ENCODE peak calls at places on chromosome 7, in seven cellular contexts. One of them, this sample, is unnamed.

GRCh38 chr7:13028731-13029099 is 341.3 kb downstream of the ARL4A start:
- DNase-seq in GM23248: no peak
- DNase-seq in GM23338: no peak
- DNase-seq in OCI-LY7: no peak
- DNase-seq in SK-N-SH: no peak
- DNase-seq in HCT116: no peak
- DNase-seq in neural progenitor cell: no peak
- DNase-seq in this sample: no peak

GRCh38 chr7:41955475-41956243 is 252.8 kb upstream of the INHBA start:
- DNase-seq in GM23248: peak
- DNase-seq in GM23338: peak
- DNase-seq in OCI-LY7: no peak
- DNase-seq in SK-N-SH: no peak
- DNase-seq in HCT116: no peak
- DNase-seq in neural progenitor cell: peak
- DNase-seq in this sample: peak

GRCh38 chr7:87702326-87702725 is 74.1 kb downstream of the RUNDC3B start:
- DNase-seq in GM23248: peak
- DNase-seq in GM23338: no peak
- DNase-seq in OCI-LY7: no peak
- DNase-seq in SK-N-SH: no peak
- DNase-seq in HCT116: no peak
- DNase-seq in neural progenitor cell: no peak
- DNase-seq in this sample: peak

GRCh38 chr7:95811846-95812445 is 39.6 kb downstream of the DYNC1I1 start:
- DNase-seq in GM23248: peak
- DNase-seq in GM23338: no peak
- DNase-seq in OCI-LY7: no peak
- DNase-seq in SK-N-SH: peak
- DNase-seq in HCT116: no peak
- DNase-seq in neural progenitor cell: no peak
- DNase-seq in this sample: no peak

GRCh38 chr7:14177876-14178275 is 188.4 kb upstream of the ETV1 start:
- DNase-seq in GM23248: no peak
- DNase-seq in GM23338: no peak
- DNase-seq in OCI-LY7: no peak
- DNase-seq in SK-N-SH: no peak
- DNase-seq in HCT116: no peak
- DNase-seq in neural progenitor cell: no peak
- DNase-seq in this sample: no peak

GRCh38 chr7:127251458-127252379 is 1.0 kb downstream of the GRM8 start:
- DNase-seq in GM23248: peak
- DNase-seq in GM23338: peak
- DNase-seq in OCI-LY7: no peak
- DNase-seq in SK-N-SH: peak
- DNase-seq in HCT116: no peak
- DNase-seq in neural progenitor cell: peak
- DNase-seq in this sample: no peak

GRCh38 chr7:126803060-126803665 is 449.6 kb downstream of the GRM8 start:
- DNase-seq in GM23248: peak
- DNase-seq in GM23338: peak
- DNase-seq in OCI-LY7: peak
- DNase-seq in SK-N-SH: peak
- DNase-seq in HCT116: peak
- DNase-seq in neural progenitor cell: peak
- DNase-seq in this sample: peak

GRCh38 chr7:36010656-36011587 is 142.1 kb upstream of the EEPD1 start:
- DNase-seq in GM23248: no peak
- DNase-seq in GM23338: no peak
- DNase-seq in OCI-LY7: no peak
- DNase-seq in SK-N-SH: no peak
- DNase-seq in HCT116: no peak
- DNase-seq in neural progenitor cell: no peak
- DNase-seq in this sample: no peak

GRCh38 chr7:63925626-63926460 is 72.8 kb upstream of the ZNF722 start:
- DNase-seq in GM23248: peak
- DNase-seq in GM23338: no peak
- DNase-seq in OCI-LY7: no peak
- DNase-seq in SK-N-SH: peak
- DNase-seq in HCT116: no peak
- DNase-seq in neural progenitor cell: no peak
- DNase-seq in this sample: peak

GRCh38 chr7:16492513-16493062 is 27.1 kb upstream of the SOSTDC1 start:
- DNase-seq in GM23248: no peak
- DNase-seq in GM23338: no peak
- DNase-seq in OCI-LY7: no peak
- DNase-seq in SK-N-SH: no peak
- DNase-seq in HCT116: no peak
- DNase-seq in neural progenitor cell: no peak
- DNase-seq in this sample: peak

GRCh38 chr7:26777383-26777782 is 87.0 kb downstream of the SKAP2 start:
- DNase-seq in GM23248: no peak
- DNase-seq in GM23338: peak
- DNase-seq in OCI-LY7: no peak
- DNase-seq in SK-N-SH: peak
- DNase-seq in HCT116: no peak
- DNase-seq in neural progenitor cell: no peak
- DNase-seq in this sample: no peak

GRCh38 chr7:24192053-24192452 is 91.9 kb upstream of the NPY start:
- DNase-seq in GM23248: no peak
- DNase-seq in GM23338: no peak
- DNase-seq in OCI-LY7: no peak
- DNase-seq in SK-N-SH: no peak
- DNase-seq in HCT116: no peak
- DNase-seq in neural progenitor cell: no peak
- DNase-seq in this sample: peak

GRCh38 chr7:47970750-47971149 is 8.7 kb downstream of the HUS1 start:
- DNase-seq in GM23248: no peak
- DNase-seq in GM23338: no peak
- DNase-seq in OCI-LY7: no peak
- DNase-seq in SK-N-SH: no peak
- DNase-seq in HCT116: no peak
- DNase-seq in neural progenitor cell: no peak
- DNase-seq in this sample: no peak

GRCh38 chr7:1938788-1939433 is 268.8 kb downstream of the ELFN1 start:
- DNase-seq in GM23248: no peak
- DNase-seq in GM23338: no peak
- DNase-seq in OCI-LY7: no peak
- DNase-seq in SK-N-SH: no peak
- DNase-seq in HCT116: no peak
- DNase-seq in neural progenitor cell: no peak
- DNase-seq in this sample: no peak

GRCh38 chr7:81159402-81159801 is 240.6 kb upstream of the SEMA3C start:
- DNase-seq in GM23248: peak
- DNase-seq in GM23338: no peak
- DNase-seq in OCI-LY7: no peak
- DNase-seq in SK-N-SH: peak
- DNase-seq in HCT116: peak
- DNase-seq in neural progenitor cell: no peak
- DNase-seq in this sample: peak

GRCh38 chr7:149196705-149197171 is 1.4 kb downstream of the ZNF282 start:
- DNase-seq in GM23248: peak
- DNase-seq in GM23338: peak
- DNase-seq in OCI-LY7: peak
- DNase-seq in SK-N-SH: peak
- DNase-seq in HCT116: no peak
- DNase-seq in neural progenitor cell: no peak
- DNase-seq in this sample: peak

GRCh38 chr7:74338366-74339108 is 49.3 kb downstream of the CLIP2 start:
- DNase-seq in GM23248: no peak
- DNase-seq in GM23338: no peak
- DNase-seq in OCI-LY7: no peak
- DNase-seq in SK-N-SH: no peak
- DNase-seq in HCT116: no peak
- DNase-seq in neural progenitor cell: no peak
- DNase-seq in this sample: no peak

DNA sequence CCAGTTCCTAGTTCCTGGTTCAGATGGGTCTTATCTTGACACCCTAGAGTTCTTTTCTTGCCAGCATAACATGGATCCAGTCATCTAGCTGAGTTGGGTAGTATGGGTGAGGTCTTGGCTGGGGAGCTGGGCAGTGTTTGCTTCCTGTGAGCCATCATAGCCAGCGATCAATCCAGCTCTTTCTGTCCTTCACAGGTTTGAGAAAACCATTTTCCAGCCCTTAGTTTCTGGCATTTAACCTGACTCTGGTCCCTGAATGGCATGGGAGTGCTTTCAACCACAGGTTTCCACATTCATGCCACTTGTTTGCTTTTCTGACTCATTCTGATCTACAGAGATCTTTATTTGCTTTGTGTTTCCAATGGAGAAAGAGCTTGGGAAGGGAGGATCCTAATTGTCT is 8.6 kb downstream of the SLC13A1 start:
- DNase-seq in GM23248: no peak
- DNase-seq in GM23338: no peak
- DNase-seq in OCI-LY7: no peak
- DNase-seq in SK-N-SH: no peak
- DNase-seq in HCT116: no peak
- DNase-seq in neural progenitor cell: no peak
- DNase-seq in this sample: peak
- H3K4me2 ChIP-seq in GM23248: no peak
- H3K4me2 ChIP-seq in GM23338: no peak
- H3K4me2 ChIP-seq in OCI-LY7: no peak
- H3K4me2 ChIP-seq in SK-N-SH: no peak
- H3K4me2 ChIP-seq in HCT116: no peak
- H3K4me2 ChIP-seq in neural progenitor cell: no peak
- H3K4me2 ChIP-seq in this sample: no peak

GRCh38 chr7:33645096-33645495 is 260.2 kb upstream of the BMPER start:
- DNase-seq in GM23248: peak
- DNase-seq in GM23338: no peak
- DNase-seq in OCI-LY7: no peak
- DNase-seq in SK-N-SH: no peak
- DNase-seq in HCT116: no peak
- DNase-seq in neural progenitor cell: no peak
- DNase-seq in this sample: no peak
- TF ChIP-seq EZH2phosphoT487 in GM23248: no peak
- TF ChIP-seq EZH2phosphoT487 in GM23338: no peak
- TF ChIP-seq EZH2phosphoT487 in OCI-LY7: no peak
- TF ChIP-seq EZH2phosphoT487 in SK-N-SH: no peak
- TF ChIP-seq EZH2phosphoT487 in HCT116: no peak
- TF ChIP-seq EZH2phosphoT487 in neural progenitor cell: no peak
- TF ChIP-seq EZH2phosphoT487 in this sample: no peak

GRCh38 chr7:148932-149855 is 43.2 kb upstream of the FAM20C start:
- DNase-seq in GM23248: peak
- DNase-seq in GM23338: peak
- DNase-seq in OCI-LY7: peak
- DNase-seq in SK-N-SH: peak
- DNase-seq in HCT116: peak
- DNase-seq in neural progenitor cell: peak
- DNase-seq in this sample: peak

GRCh38 chr7:152647-153046 is 39.7 kb upstream of the FAM20C start:
- DNase-seq in GM23248: no peak
- DNase-seq in GM23338: no peak
- DNase-seq in OCI-LY7: no peak
- DNase-seq in SK-N-SH: no peak
- DNase-seq in HCT116: no peak
- DNase-seq in neural progenitor cell: no peak
- DNase-seq in this sample: no peak

GRCh38 chr7:148543-148931 is 43.8 kb upstream of the FAM20C start:
- DNase-seq in GM23248: no peak
- DNase-seq in GM23338: no peak
- DNase-seq in OCI-LY7: peak
- DNase-seq in SK-N-SH: no peak
- DNase-seq in HCT116: no peak
- DNase-seq in neural progenitor cell: no peak
- DNase-seq in this sample: no peak

GRCh38 chr7:149856-150636 is 42.3 kb upstream of the FAM20C start:
- DNase-seq in GM23248: peak
- DNase-seq in GM23338: peak
- DNase-seq in OCI-LY7: no peak
- DNase-seq in SK-N-SH: peak
- DNase-seq in HCT116: no peak
- DNase-seq in neural progenitor cell: no peak
- DNase-seq in this sample: no peak

DNA sequence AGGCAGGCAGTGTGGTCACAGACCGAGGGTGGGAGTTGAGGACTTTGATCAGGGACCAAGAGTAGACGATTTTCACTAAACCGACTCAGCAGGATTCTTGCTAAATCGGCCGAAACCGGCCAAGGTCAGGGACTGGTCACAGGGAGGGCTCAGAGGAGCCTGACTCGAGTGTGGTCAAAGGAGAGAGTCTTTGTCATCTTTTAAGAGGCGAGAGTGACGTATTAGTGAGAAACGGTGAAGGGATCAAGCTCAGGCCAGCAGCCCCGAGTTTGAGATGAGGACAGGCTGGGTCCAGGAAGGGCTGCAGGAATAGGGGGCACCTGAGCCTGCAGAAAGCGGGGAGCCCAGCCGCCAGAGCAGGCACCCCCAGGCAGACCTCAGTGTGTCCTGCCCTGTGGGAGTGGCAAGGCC is 41.6 kb upstream of the FAM20C start:
- DNase-seq in GM23248: peak
- DNase-seq in GM23338: no peak
- DNase-seq in OCI-LY7: no peak
- DNase-seq in SK-N-SH: no peak
- DNase-seq in HCT116: no peak
- DNase-seq in neural progenitor cell: no peak
- DNase-seq in this sample: no peak
- H3K4me2 ChIP-seq in GM23248: no peak
- H3K4me2 ChIP-seq in GM23338: no peak
- H3K4me2 ChIP-seq in OCI-LY7: no peak
- H3K4me2 ChIP-seq in SK-N-SH: no peak
- H3K4me2 ChIP-seq in HCT116: no peak
- H3K4me2 ChIP-seq in neural progenitor cell: no peak
- H3K4me2 ChIP-seq in this sample: no peak

GRCh38 chr7:144027974-144028373 is 20.8 kb upstream of the OR2A5 start:
- DNase-seq in GM23248: peak
- DNase-seq in GM23338: no peak
- DNase-seq in OCI-LY7: no peak
- DNase-seq in SK-N-SH: no peak
- DNase-seq in HCT116: no peak
- DNase-seq in neural progenitor cell: no peak
- DNase-seq in this sample: peak

GRCh38 chr7:144028547-144028946 is 20.2 kb upstream of the OR2A5 start:
- DNase-seq in GM23248: no peak
- DNase-seq in GM23338: no peak
- DNase-seq in OCI-LY7: no peak
- DNase-seq in SK-N-SH: no peak
- DNase-seq in HCT116: no peak
- DNase-seq in neural progenitor cell: no peak
- DNase-seq in this sample: no peak

GRCh38 chr7:144024213-144024612 is 24.1 kb downstream of the OR6B1 start:
- DNase-seq in GM23248: no peak
- DNase-seq in GM23338: no peak
- DNase-seq in OCI-LY7: no peak
- DNase-seq in SK-N-SH: no peak
- DNase-seq in HCT116: no peak
- DNase-seq in neural progenitor cell: no peak
- DNase-seq in this sample: no peak

GRCh38 chr7:144026203-144026883 is 22.4 kb upstream of the OR2A5 start:
- DNase-seq in GM23248: no peak
- DNase-seq in GM23338: peak
- DNase-seq in OCI-LY7: no peak
- DNase-seq in SK-N-SH: no peak
- DNase-seq in HCT116: no peak
- DNase-seq in neural progenitor cell: no peak
- DNase-seq in this sample: no peak

DNA sequence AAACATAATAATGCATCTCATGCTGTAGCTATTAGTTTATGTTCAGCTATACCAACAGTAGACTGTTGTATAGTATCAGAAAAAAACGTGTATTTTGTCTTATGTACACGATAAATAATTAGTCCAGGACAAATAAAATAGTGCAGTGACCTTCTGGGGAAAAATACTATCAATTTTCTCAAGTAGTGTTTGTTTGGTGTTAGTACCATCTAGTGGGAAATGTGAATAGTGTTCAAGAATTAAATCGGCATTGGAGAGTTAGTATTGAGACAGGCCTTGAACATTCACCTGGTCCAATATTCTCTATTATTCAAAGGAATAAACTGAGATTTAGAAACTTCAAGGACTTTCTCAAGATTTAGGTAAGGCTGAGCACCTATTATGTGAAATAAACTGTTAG is 21.7 kb upstream of the OR2A5 start:
- DNase-seq in GM23248: peak
- DNase-seq in GM23338: peak
- DNase-seq in OCI-LY7: no peak
- DNase-seq in SK-N-SH: peak
- DNase-seq in HCT116: peak
- DNase-seq in neural progenitor cell: peak
- DNase-seq in this sample: peak
- TF ChIP-seq EZH2phosphoT487 in GM23248: no peak
- TF ChIP-seq EZH2phosphoT487 in GM23338: no peak
- TF ChIP-seq EZH2phosphoT487 in OCI-LY7: no peak
- TF ChIP-seq EZH2phosphoT487 in SK-N-SH: no peak
- TF ChIP-seq EZH2phosphoT487 in HCT116: no peak
- TF ChIP-seq EZH2phosphoT487 in neural progenitor cell: no peak
- TF ChIP-seq EZH2phosphoT487 in this sample: no peak